ENCODE peak calls at places on chromosomes 3 and 15, in nine cellular contexts. W is GM10248; D is kidney tubule cell; F is hippocampal formation; K is stimulated activated effector memory CD8-positive, alpha-beta T cell treated with anti-CD3 and anti-CD28 coated beads, Interleukin-12 subunit alpha, Interleukin-12 subunit beta, amount 100 ng/mL, for 72 hours; H is astrocyte of the spinal cord; I is GF-D8; Z is ovary; X is stimulated activated CD8-positive, alpha-beta memory T cell treated with anti-CD3 and anti-CD28 coated beads, Interleukin-2, amount 100 ng/mL, for 1 hour. Q is an unnamed sample.

GRCh38 chr3:94246136-94246535 is 183.3 kb downstream of the NSUN3 start:
- DNase-seq in W (no peak), D (no peak), F (no peak), K (no peak), H (peak; percentile 12), I (no peak), Z (no peak), X (no peak), Q (no peak)

GRCh38 chr15:100861511-100861991 is 18.1 kb upstream of the ALDH1A3 start:
- DNase-seq in W (no peak), D (no peak), F (peak; percentile 81), K (no peak), H (no peak), I (no peak), Z (no peak), X (no peak), Q (no peak)

GRCh38 chr15:92906563-92907081 is 6.5 kb downstream of the CHD2 start:
- DNase-seq in W (no peak), D (peak; percentile 92), F (no peak), K (no peak), H (peak; percentile 59), I (no peak), Z (no peak), X (no peak), Q (no peak)

GRCh38 chr3:149273096-149273751 is 51.6 kb upstream of the CP start:
- DNase-seq in W (peak; percentile 61), D (peak; percentile 88), F (peak; percentile 40), K (no peak), H (peak; percentile 87), I (peak; percentile 48), Z (no peak), X (no peak), Q (no peak)

GRCh38 chr3:194328080-194328571 is 23.0 kb downstream of the CPN2 start:
- DNase-seq in W (no peak), D (peak; percentile 84), F (no peak), K (no peak), H (peak; percentile 46), I (no peak), Z (no peak), X (no peak), Q (peak; percentile 49)

GRCh38 chr15:65980824-65981456 is 111.6 kb downstream of the RAB11A start:
- DNase-seq in W (peak; percentile 65), D (peak; percentile 83), F (peak; percentile 8), K (no peak), H (peak; percentile 71), I (no peak), Z (peak; percentile 45), X (no peak), Q (peak; percentile 69)

GRCh38 chr15:67125589-67126502 is 60.4 kb downstream of the SMAD3 start:
- DNase-seq in W (no peak), D (peak; percentile 65), F (no peak), K (no peak), H (peak; percentile 98), I (no peak), Z (peak; percentile 74), X (no peak), Q (no peak)

GRCh38 chr15:39549912-39550311 is 31.0 kb upstream of the THBS1 start:
- DNase-seq in W (no peak), D (no peak), F (no peak), K (no peak), H (no peak), I (no peak), Z (no peak), X (no peak), Q (no peak)

GRCh38 chr15:40339621-40339945 is 1.2 kb downstream of the CCDC9B start:
- DNase-seq in W (no peak), D (no peak), F (no peak), K (no peak), H (no peak), I (no peak), Z (no peak), X (no peak), Q (no peak)

GRCh38 chr3:189530822-189531221 is 100.4 kb upstream of the TP63 start:
- DNase-seq in W (no peak), D (peak; percentile 67), F (no peak), K (no peak), H (peak; percentile 90), I (no peak), Z (no peak), X (no peak), Q (no peak)

GRCh38 chr15:45795487-45796069 is 160.7 kb downstream of the SQOR start:
- DNase-seq in W (no peak), D (peak; percentile 75), F (no peak), K (no peak), H (peak; percentile 10), I (peak; percentile 0), Z (no peak), X (no peak), Q (no peak)

GRCh38 chr15:38564557-38565286 is at the start of gene RASGRP1:
- DNase-seq in W (peak; percentile 84), D (peak; percentile 75), F (peak; percentile 34), K (peak; percentile 72), H (peak; percentile 41), I (no peak), Z (no peak), X (peak; percentile 71), Q (peak; percentile 29)